ENCODE peak calls at places on chromosomes 5 and 9, in seven cellular contexts. N, P, S, A, T, X and R are unnamed samples.

GRCh38 chr9:87393706-87394255 is 103.9 kb upstream of the DAPK1 start:
- DNase-seq in S (no peak), A (no peak), P (no peak), T (no peak), N (no peak), X (no peak), R (no peak)

GRCh38 chr9:75974006-75974766 is 83.7 kb downstream of the PCSK5 start:
- DNase-seq in P (no peak), N (no peak), A (no peak), T (no peak), X (no peak), S (no peak), R (no peak)

GRCh38 chr9:109449036-109449798 is 48.9 kb downstream of the PTPN3 start:
- DNase-seq in P (no peak), S (no peak), N (no peak), T (no peak), X (no peak), A (no peak), R (no peak)

GRCh38 chr9:112274600-112274999 is 58.8 kb downstream of the PTBP3 start:
- DNase-seq in S (no peak), X (no peak), N (no peak), P (peak; percentile 12), A (no peak), T (peak; percentile 42), R (no peak)

GRCh38 chr9:101620452-101620851 is 25.7 kb upstream of the PPP3R2 start:
- DNase-seq in P (no peak), X (no peak), N (no peak), S (no peak), T (no peak), A (no peak), R (no peak)

GRCh38 chr9:121118266-121118665 is 43.5 kb downstream of the CNTRL start:
- DNase-seq in N (no peak), A (no peak), S (no peak), P (no peak), T (no peak), X (no peak), R (no peak)

GRCh38 chr9:129023036-129023907 is 4.9 kb downstream of the SH3GLB2 start:
- DNase-seq in X (no peak), T (peak; percentile 85), P (no peak), N (peak; percentile 72), A (no peak), S (no peak), R (no peak)

GRCh38 chr5:891117-891836 is 1.3 kb downstream of the BRD9 start:
- DNase-seq in N (no peak), P (no peak), A (no peak), X (no peak), T (no peak), S (no peak), R (no peak)

GRCh38 chr9:104085538-104085937 is 8.6 kb upstream of the SMC2 start:
- DNase-seq in S (no peak), P (no peak), T (no peak), N (no peak), X (no peak), A (no peak), R (no peak)

GRCh38 chr5:93044860-93045666 is 536.0 kb downstream of the NR2F1-AS1 start:
- DNase-seq in P (no peak), N (no peak), S (no peak), X (no peak), A (no peak), T (no peak), R (no peak)

GRCh38 chr5:180085837-180086236 is 14.3 kb upstream of the RNF130 start:
- DNase-seq in P (no peak), S (no peak), T (no peak), X (no peak), A (no peak), N (peak; percentile 60), R (no peak)

GRCh38 chr5:141878186-141878770 is at the start of gene PCDH1:
- DNase-seq in P (no peak), N (peak; percentile 38), X (peak; percentile 69), A (no peak), T (peak; percentile 60), S (peak; percentile 43), R (peak; percentile 53)

DNA sequence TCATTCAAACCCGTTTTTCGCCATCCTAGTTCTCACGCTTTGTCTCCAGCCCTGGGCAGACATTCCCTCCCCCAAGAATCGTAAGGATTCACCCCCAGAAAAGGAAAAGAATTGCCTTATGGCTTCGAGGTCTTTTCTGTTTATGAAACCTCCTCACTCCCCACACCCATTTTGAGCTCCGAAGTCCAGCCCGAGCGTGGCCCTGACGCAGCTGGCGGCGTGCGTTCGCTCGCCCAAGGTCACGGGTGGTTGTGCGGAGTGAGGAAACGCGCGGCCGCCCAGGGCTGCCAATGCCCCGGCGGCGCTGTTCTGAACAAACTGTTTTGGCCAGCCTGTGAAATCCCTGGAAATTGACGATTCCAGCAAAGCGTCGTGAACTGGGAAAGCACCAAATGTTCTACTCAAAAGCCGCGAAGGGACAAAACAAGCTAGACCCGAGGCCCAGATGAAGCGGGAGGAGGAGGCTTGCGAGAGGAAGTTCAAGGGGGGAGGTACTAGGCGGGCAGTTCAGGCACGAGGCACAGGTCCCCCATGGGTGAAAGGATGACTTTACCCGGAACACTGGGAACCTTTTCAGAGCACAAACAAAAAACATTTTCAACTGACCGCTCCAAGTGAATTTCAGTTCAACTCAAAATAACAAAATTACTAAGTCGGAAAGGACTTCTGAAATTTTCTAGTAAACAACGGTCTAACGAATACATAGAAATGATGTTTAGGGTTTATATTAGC is 683 bp upstream of the ZFAND5 start:
- DNase-seq in N (peak; percentile 90), S (peak; percentile 67), T (peak; percentile 64), P (peak; percentile 77), X (peak; percentile 98), A (peak; percentile 76), R (peak; percentile 76)
- TF ChIP-seq CTCF in N (peak; percentile 7), S (no peak), T (no peak), P (no peak), X (peak; percentile 10), A (no peak), R (peak; percentile 11)

GRCh38 chr5:165457854-165458481 is 1952.5 kb downstream of the MAT2B start:
- DNase-seq in T (no peak), N (peak; percentile 14), X (no peak), A (no peak), S (no peak), P (no peak), R (no peak)
- TF ChIP-seq CTCF in T (peak; percentile 58), N (peak; percentile 19), X (no peak), A (peak; percentile 65), S (no peak), P (no peak), R (no peak)

GRCh38 chr9:32584784-32585183 is 11.8 kb upstream of the NDUFB6 start:
- DNase-seq in X (no peak), N (peak; percentile 49), T (no peak), A (no peak), S (no peak), P (no peak), R (no peak)

GRCh38 chr9:32590898-32591297 is 17.9 kb upstream of the NDUFB6 start:
- DNase-seq in A (no peak), T (peak; percentile 67), P (no peak), N (peak; percentile 9), S (no peak), X (no peak), R (no peak)

GRCh38 chr9:32587901-32588300 is 14.9 kb upstream of the NDUFB6 start:
- DNase-seq in X (no peak), T (no peak), A (no peak), N (peak; percentile 28), P (no peak), S (no peak), R (no peak)

GRCh38 chr9:32590476-32590875 is 17.5 kb upstream of the NDUFB6 start:
- DNase-seq in N (no peak), A (no peak), S (no peak), P (no peak), X (no peak), T (no peak), R (no peak)

GRCh38 chr9:32589083-32589713 is 16.2 kb upstream of the NDUFB6 start:
- DNase-seq in X (no peak), S (no peak), A (peak; percentile 54), P (peak; percentile 49), N (peak; percentile 72), T (peak; percentile 55), R (peak; percentile 55)
- TF ChIP-seq CTCF in X (no peak), S (no peak), A (peak; percentile 54), P (peak; percentile 37), N (peak; percentile 63), T (peak; percentile 65), R (peak; percentile 28)

DNA sequence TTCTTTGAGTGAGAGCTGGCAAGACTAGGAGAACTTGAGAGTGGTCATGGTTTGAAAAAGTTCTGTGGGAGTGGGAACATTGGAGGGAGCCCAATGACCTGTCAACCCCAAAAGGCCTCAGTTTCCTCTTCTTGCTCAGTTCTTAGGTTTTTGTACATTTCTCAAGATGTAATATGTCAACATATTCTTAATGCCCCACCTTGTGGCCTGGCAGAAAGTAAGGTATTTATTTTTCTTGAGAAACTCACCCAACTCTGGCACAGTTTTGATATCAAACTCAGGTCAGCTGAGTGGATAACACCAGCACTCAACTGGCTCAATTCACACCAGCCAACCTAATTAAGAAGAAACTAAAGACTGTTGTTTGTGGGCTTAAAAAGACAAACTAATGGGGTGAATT is 123.0 kb upstream of the SLC27A6 start:
- DNase-seq in X (no peak), N (peak; percentile 13), P (no peak), T (no peak), S (no peak), A (no peak), R (no peak)
- TF ChIP-seq CTCF in X (no peak), N (no peak), P (no peak), T (no peak), S (no peak), A (no peak), R (no peak)